ENCODE peak calls at places on chromosomes 16 and 17, in eight cellular contexts. One of them, this sample, is unnamed.
A peak's percentile ranks its signal among the peaks of the same experiment; 100 is the strongest.

GRCh38 chr16:9546438-9546786 is 455.0 kb downstream of the HAPSTR1 start:
- DNase-seq in CD8-positive, alpha-beta T cell: no peak
- DNase-seq in skeletal muscle cell: no peak
- DNase-seq in IMR-90: no peak
- DNase-seq in PC-3: no peak
- DNase-seq in tibial nerve: no peak
- DNase-seq in cardiac fibroblast: no peak
- DNase-seq in AG04450: no peak
- DNase-seq in this sample: no peak

GRCh38 chr16:75064403-75065148 is 52.0 kb downstream of the LDHD start:
- DNase-seq in CD8-positive, alpha-beta T cell: peak; percentile 15
- DNase-seq in skeletal muscle cell: no peak
- DNase-seq in IMR-90: peak; percentile 39
- DNase-seq in PC-3: peak; percentile 74
- DNase-seq in tibial nerve: no peak
- DNase-seq in cardiac fibroblast: no peak
- DNase-seq in AG04450: no peak
- DNase-seq in this sample: no peak

GRCh38 chr17:41421617-41422016 is 2.8 kb downstream of the KRT37 start:
- DNase-seq in CD8-positive, alpha-beta T cell: no peak
- DNase-seq in skeletal muscle cell: no peak
- DNase-seq in IMR-90: no peak
- DNase-seq in PC-3: no peak
- DNase-seq in tibial nerve: no peak
- DNase-seq in cardiac fibroblast: no peak
- DNase-seq in AG04450: no peak
- DNase-seq in this sample: no peak

GRCh38 chr17:79803997-79804855 is 7.3 kb upstream of the CBX8 start:
- DNase-seq in CD8-positive, alpha-beta T cell: no peak
- DNase-seq in skeletal muscle cell: no peak
- DNase-seq in IMR-90: no peak
- DNase-seq in PC-3: no peak
- DNase-seq in tibial nerve: no peak
- DNase-seq in cardiac fibroblast: no peak
- DNase-seq in AG04450: no peak
- DNase-seq in this sample: no peak

GRCh38 chr17:58960068-58960467 is 146.6 kb downstream of the TRIM37 start:
- DNase-seq in CD8-positive, alpha-beta T cell: no peak
- DNase-seq in skeletal muscle cell: peak; percentile 26
- DNase-seq in IMR-90: peak; percentile 74
- DNase-seq in PC-3: peak; percentile 87
- DNase-seq in tibial nerve: no peak
- DNase-seq in cardiac fibroblast: peak; percentile 67
- DNase-seq in AG04450: peak; percentile 21
- DNase-seq in this sample: peak; percentile 17

GRCh38 chr17:48228720-48229119 is 121.2 kb downstream of the SNX11 start:
- DNase-seq in CD8-positive, alpha-beta T cell: no peak
- DNase-seq in skeletal muscle cell: no peak
- DNase-seq in IMR-90: no peak
- DNase-seq in PC-3: no peak
- DNase-seq in tibial nerve: no peak
- DNase-seq in cardiac fibroblast: no peak
- DNase-seq in AG04450: no peak
- DNase-seq in this sample: no peak

GRCh38 chr17:35743911-35744328 is 9.1 kb downstream of the GAS2L2 start:
- DNase-seq in CD8-positive, alpha-beta T cell: no peak
- DNase-seq in skeletal muscle cell: no peak
- DNase-seq in IMR-90: peak; percentile 40
- DNase-seq in PC-3: peak; percentile 36
- DNase-seq in tibial nerve: no peak
- DNase-seq in cardiac fibroblast: peak; percentile 58
- DNase-seq in AG04450: no peak
- DNase-seq in this sample: peak; percentile 36

GRCh38 chr17:42276609-42277341 is 584 bp upstream of the STAT5B start:
- DNase-seq in CD8-positive, alpha-beta T cell: peak; percentile 28
- DNase-seq in skeletal muscle cell: peak; percentile 51
- DNase-seq in IMR-90: peak; percentile 88
- DNase-seq in PC-3: no peak
- DNase-seq in tibial nerve: peak; percentile 71
- DNase-seq in cardiac fibroblast: peak; percentile 89
- DNase-seq in AG04450: peak; percentile 57
- DNase-seq in this sample: peak; percentile 86

DNA sequence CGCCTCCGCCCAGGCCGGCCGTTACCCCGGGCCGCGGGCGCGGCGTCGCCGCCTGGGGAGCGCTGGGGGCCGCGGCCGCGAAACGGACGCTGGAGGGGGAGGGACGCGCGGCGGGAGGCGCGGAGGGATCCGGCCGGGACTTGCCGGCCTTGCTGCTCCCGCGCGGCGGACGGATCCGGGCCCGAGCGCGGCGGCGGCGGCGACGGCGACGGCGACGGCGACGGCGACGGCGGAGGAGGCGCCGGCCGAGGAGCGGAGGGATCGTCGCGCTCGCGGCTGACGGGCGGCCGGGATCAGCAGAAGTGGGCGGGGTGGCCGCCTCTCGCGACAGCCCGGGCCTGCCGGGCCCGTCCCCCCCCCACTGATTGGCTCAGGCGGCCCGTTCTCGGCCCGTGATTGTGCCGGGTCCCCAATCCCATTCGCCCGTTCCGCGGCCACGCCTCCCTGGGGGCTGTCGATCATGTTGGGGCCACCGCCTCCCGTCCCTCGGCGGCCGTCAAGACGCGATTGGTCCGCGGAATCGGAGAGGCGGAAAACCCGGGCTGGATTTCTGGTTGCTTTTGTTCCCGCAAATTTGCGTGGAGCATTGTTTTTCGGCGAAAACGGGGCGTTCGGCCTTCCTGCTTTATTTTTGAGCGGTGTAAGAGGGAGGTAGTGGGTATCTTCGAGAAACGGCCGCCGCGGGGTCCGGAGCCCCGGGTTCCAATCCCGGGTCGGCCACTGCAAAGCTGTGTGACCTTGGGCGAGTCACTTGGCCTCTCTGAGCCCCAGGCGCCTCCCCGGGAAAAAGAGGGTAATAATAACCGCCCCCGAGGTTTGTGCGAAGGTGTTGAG is at the start of gene ZCCHC14:
- DNase-seq in CD8-positive, alpha-beta T cell: peak; percentile 99
- DNase-seq in skeletal muscle cell: peak; percentile 98
- DNase-seq in IMR-90: peak; percentile 98
- DNase-seq in PC-3: peak; percentile 93
- DNase-seq in tibial nerve: peak; percentile 98
- DNase-seq in cardiac fibroblast: peak; percentile 99
- DNase-seq in AG04450: peak; percentile 97
- DNase-seq in this sample: peak; percentile 98
- H3K4me3 ChIP-seq in CD8-positive, alpha-beta T cell: peak within 1 kb of the TSS; percentile 70
- H3K4me3 ChIP-seq in skeletal muscle cell: peak within 1 kb of the TSS; percentile 46
- H3K4me3 ChIP-seq in IMR-90: peak within 1 kb of the TSS; percentile 67
- H3K4me3 ChIP-seq in PC-3: peak within 1 kb of the TSS; percentile 73
- H3K4me3 ChIP-seq in tibial nerve: peak within 1 kb of the TSS; percentile 57
- H3K4me3 ChIP-seq in cardiac fibroblast: peak within 1 kb of the TSS; percentile 53
- H3K4me3 ChIP-seq in AG04450: peak within 1 kb of the TSS; percentile 65
- H3K4me3 ChIP-seq in this sample: peak within 1 kb of the TSS; percentile 49

GRCh38 chr17:8310601-8311123 is 621 bp downstream of the ARHGEF15 start:
- DNase-seq in CD8-positive, alpha-beta T cell: no peak
- DNase-seq in skeletal muscle cell: no peak
- DNase-seq in IMR-90: no peak
- DNase-seq in PC-3: no peak
- DNase-seq in tibial nerve: no peak
- DNase-seq in cardiac fibroblast: no peak
- DNase-seq in AG04450: no peak
- DNase-seq in this sample: no peak
- H3K4me3 ChIP-seq in CD8-positive, alpha-beta T cell: no peak overlapping the region
- H3K4me3 ChIP-seq in skeletal muscle cell: no peak overlapping the region
- H3K4me3 ChIP-seq in IMR-90: no peak overlapping the region
- H3K4me3 ChIP-seq in PC-3: no peak overlapping the region
- H3K4me3 ChIP-seq in tibial nerve: peak overlapping the region; percentile 15
- H3K4me3 ChIP-seq in cardiac fibroblast: no peak overlapping the region
- H3K4me3 ChIP-seq in AG04450: no peak overlapping the region
- H3K4me3 ChIP-seq in this sample: no peak overlapping the region

DNA sequence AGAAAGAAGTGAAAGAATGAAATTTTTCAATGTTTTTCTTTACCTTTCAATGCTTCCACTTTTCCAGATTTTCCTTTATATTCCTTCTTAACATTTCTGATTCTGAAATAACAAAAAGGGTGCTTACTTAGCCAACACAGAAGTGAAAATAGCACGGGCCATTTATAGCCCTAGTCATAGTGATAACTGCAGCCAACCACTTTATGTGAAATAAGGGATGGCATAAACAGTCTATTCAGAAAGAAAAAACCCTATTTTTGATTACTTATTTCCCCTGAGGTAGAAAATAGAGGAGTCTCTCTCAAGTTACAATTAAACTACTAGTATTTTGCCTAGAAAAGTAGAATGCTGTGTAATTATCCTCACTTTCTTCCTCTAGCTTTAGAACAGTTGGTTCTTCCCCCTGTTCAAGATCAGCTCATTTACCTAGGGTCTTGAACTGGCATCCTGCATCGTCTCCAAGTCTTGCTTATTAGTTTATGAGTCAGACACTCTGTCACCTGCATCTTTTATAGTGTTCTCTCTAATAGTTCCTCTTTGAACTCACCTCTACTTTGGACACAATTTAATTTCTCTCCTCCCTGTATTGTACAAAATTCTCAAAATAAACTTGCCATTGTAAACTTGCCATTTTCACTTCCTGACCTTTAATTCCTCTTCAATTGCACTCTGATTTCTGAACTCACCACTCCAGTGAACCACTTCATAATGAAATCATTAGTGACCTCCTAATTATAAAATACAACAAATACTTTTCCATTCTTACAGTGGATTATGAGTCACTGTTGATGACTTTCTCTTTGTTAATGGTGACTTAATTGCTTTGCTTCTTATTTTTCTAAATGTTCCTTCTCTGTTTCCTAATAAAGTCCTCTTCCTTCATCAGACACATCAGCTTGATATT is 23.6 kb downstream of the ABCA6 start:
- DNase-seq in CD8-positive, alpha-beta T cell: no peak
- DNase-seq in skeletal muscle cell: no peak
- DNase-seq in IMR-90: no peak
- DNase-seq in PC-3: no peak
- DNase-seq in tibial nerve: no peak
- DNase-seq in cardiac fibroblast: no peak
- DNase-seq in AG04450: no peak
- DNase-seq in this sample: no peak
- H3K4me3 ChIP-seq in CD8-positive, alpha-beta T cell: no peak overlapping the region
- H3K4me3 ChIP-seq in skeletal muscle cell: no peak overlapping the region
- H3K4me3 ChIP-seq in IMR-90: no peak overlapping the region
- H3K4me3 ChIP-seq in PC-3: no peak overlapping the region
- H3K4me3 ChIP-seq in tibial nerve: no peak overlapping the region
- H3K4me3 ChIP-seq in cardiac fibroblast: no peak overlapping the region
- H3K4me3 ChIP-seq in AG04450: no peak overlapping the region
- H3K4me3 ChIP-seq in this sample: no peak overlapping the region

DNA sequence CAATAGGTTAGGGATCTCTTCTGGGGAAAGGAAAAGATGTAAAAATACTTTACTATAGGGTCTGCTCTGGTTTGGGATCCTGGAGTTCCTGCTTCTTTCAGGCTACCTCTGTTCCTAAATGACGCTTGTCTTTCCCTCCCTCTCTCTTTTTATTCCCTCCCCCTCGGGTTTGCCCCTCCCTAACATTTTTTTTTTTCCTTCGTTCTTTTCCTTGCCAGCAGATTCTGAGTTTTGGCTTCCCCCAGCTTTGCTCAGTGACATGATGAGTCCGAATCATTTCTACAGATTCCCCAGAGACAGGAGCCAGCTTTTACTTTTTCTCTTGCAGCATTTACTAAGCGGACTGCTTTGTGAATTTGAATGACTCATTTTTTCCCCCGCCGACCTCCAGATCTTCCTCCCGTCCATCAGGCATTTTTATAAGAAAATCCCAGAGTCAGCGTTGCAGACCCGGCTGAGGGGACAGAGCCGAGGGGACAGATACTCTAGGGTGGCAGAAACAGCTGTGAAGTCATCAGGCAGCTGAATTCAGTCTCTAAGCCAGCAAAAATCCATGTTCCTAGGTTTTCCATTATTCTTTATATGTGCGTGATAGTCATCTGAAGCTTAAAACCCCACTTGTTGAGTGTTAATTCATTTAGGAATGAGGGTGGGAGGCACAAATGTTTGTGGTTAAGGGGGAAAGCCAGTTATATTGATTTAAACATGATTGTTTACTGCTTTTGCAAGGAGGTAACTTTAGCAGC is at the start of gene TMEM100:
- DNase-seq in CD8-positive, alpha-beta T cell: no peak
- DNase-seq in skeletal muscle cell: peak; percentile 86
- DNase-seq in IMR-90: peak; percentile 78
- DNase-seq in PC-3: no peak
- DNase-seq in tibial nerve: peak; percentile 57
- DNase-seq in cardiac fibroblast: peak; percentile 86
- DNase-seq in AG04450: peak; percentile 45
- DNase-seq in this sample: peak; percentile 39
- H3K4me3 ChIP-seq in CD8-positive, alpha-beta T cell: no peak within 1 kb of the TSS
- H3K4me3 ChIP-seq in skeletal muscle cell: peak within 1 kb of the TSS; percentile 39
- H3K4me3 ChIP-seq in IMR-90: peak within 1 kb of the TSS; percentile 27
- H3K4me3 ChIP-seq in PC-3: no peak within 1 kb of the TSS
- H3K4me3 ChIP-seq in tibial nerve: peak within 1 kb of the TSS; percentile 35
- H3K4me3 ChIP-seq in cardiac fibroblast: peak within 1 kb of the TSS; percentile 41
- H3K4me3 ChIP-seq in AG04450: peak within 1 kb of the TSS; percentile 47
- H3K4me3 ChIP-seq in this sample: peak within 1 kb of the TSS; percentile 5

DNA sequence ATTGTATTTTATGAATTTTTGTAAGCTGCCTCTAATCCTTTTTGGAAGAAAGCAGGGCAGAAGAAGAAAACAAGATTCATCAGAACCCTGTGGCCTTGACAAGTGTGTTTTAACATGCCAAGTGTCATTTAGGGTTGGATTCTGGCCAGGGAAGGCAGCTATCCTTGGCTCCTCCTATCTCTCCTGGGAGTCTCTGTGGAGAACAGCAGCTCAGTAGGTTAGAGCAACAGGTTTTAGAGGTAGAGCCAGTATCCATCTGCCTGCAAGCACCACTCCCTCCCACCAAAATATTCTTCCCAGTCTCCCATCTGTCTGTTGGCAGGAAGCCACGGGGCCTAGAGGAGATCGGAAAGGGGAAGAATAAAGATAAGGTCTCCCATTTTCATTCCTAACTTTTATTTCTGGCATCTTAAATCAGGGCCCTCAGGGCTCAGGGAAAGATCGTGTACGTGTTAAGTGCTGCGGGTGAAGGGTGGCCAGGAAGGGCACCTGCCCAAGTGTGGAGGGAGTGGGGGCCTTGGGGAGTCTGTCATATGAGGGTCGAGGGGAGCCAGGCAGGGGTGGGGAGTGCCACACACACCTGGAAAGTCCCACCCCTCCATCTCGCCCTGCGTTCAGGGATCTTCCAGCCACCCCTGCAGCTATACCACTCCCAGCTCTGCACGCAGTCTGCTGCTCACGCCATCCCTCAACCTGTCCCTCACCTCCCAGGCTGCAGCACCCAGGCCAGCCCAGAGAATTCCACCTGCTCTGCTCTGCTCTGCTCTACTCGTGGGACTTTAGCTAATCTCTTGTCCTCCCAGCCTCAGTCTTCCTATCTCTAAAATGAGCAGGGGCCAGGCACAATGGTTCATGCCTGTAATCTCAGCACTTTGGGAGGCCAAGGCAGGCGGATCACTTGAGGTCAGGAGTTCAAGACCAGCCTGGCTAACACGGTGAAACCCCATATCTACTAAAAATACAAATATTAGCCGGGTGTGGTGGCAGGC is 17.1 kb upstream of the CPSF4L start:
- DNase-seq in CD8-positive, alpha-beta T cell: no peak
- DNase-seq in skeletal muscle cell: no peak
- DNase-seq in IMR-90: no peak
- DNase-seq in PC-3: peak; percentile 27
- DNase-seq in tibial nerve: peak; percentile 78
- DNase-seq in cardiac fibroblast: peak; percentile 57
- DNase-seq in AG04450: no peak
- DNase-seq in this sample: no peak
- H3K4me3 ChIP-seq in CD8-positive, alpha-beta T cell: no peak overlapping the region
- H3K4me3 ChIP-seq in skeletal muscle cell: no peak overlapping the region
- H3K4me3 ChIP-seq in IMR-90: no peak overlapping the region
- H3K4me3 ChIP-seq in PC-3: no peak overlapping the region
- H3K4me3 ChIP-seq in tibial nerve: no peak overlapping the region
- H3K4me3 ChIP-seq in cardiac fibroblast: no peak overlapping the region
- H3K4me3 ChIP-seq in AG04450: no peak overlapping the region
- H3K4me3 ChIP-seq in this sample: no peak overlapping the region